ENCODE peak calls at places on chromosome 17, in eight cellular contexts. L is A549, W is thoracic aorta, J is Peyer's patch, T is IMR-90, I is left ventricle myocardium inferior, K is uterus, C is fibroblast of lung. X is an unnamed sample.

GRCh38 chr17:44061446-44061845 is 5.0 kb downstream of the LSM12 start:
- DNase-seq in K (no peak), T (no peak), L (no peak), C (no peak), J (no peak), W (no peak), I (no peak), X (no peak)

GRCh38 chr17:45051060-45051719 is at the start of gene DCAKD:
- DNase-seq in L (peak; percentile 93), T (peak; percentile 95), K (peak; percentile 92), W (peak; percentile 69), I (peak; percentile 96), C (peak; percentile 95), J (peak; percentile 94), X (peak; percentile 95)

GRCh38 chr17:71084219-71084618 is 914.9 kb downstream of the KCNJ2 start:
- DNase-seq in K (no peak), L (peak; percentile 20), I (no peak), W (no peak), T (peak; percentile 22), C (peak; percentile 42), J (no peak), X (peak; percentile 71)

GRCh38 chr17:36727577-36727976 is 126.2 kb downstream of the MRM1 start:
- DNase-seq in L (no peak), C (no peak), I (no peak), J (no peak), W (no peak), K (no peak), T (no peak), X (no peak)

GRCh38 chr17:30323895-30324319 is 9.9 kb downstream of the TMIGD1 start:
- DNase-seq in J (no peak), K (no peak), C (peak; percentile 53), L (no peak), W (no peak), I (no peak), T (no peak), X (peak; percentile 28)

GRCh38 chr17:1111599-1112443 is 68.0 kb downstream of the ABR start:
- DNase-seq in J (no peak), I (peak; percentile 58), K (no peak), W (peak; percentile 52), T (no peak), L (peak; percentile 64), C (no peak), X (no peak)

GRCh38 chr17:41404024-41404651 is 6.7 kb upstream of the KRT31 start:
- DNase-seq in I (no peak), L (peak; percentile 77), C (peak; percentile 90), J (no peak), T (peak; percentile 97), K (no peak), W (no peak), X (no peak)

GRCh38 chr17:38560503-38561318 is 45.0 kb downstream of the SRCIN1 start:
- DNase-seq in C (peak; percentile 52), T (peak; percentile 42), K (no peak), W (no peak), I (no peak), L (no peak), J (no peak), X (no peak)

GRCh38 chr17:38587193-38587592 is 18.6 kb downstream of the SRCIN1 start:
- DNase-seq in K (no peak), J (no peak), L (no peak), C (no peak), W (no peak), I (no peak), T (no peak), X (no peak)

GRCh38 chr17:31373150-31374082 is 18.1 kb upstream of the RAB11FIP4 start:
- DNase-seq in T (peak; percentile 71), W (no peak), I (no peak), K (no peak), L (no peak), C (peak; percentile 81), J (no peak), X (no peak)

GRCh38 chr17:29557085-29557697 is 9.6 kb downstream of the ABHD15 start:
- DNase-seq in I (no peak), W (no peak), C (no peak), J (no peak), L (no peak), T (peak; percentile 62), K (no peak), X (no peak)

GRCh38 chr17:64920026-64920418 is 744 bp upstream of the LRRC37A3 start:
- DNase-seq in I (no peak), C (peak; percentile 26), J (no peak), K (peak; percentile 48), L (no peak), W (no peak), T (no peak), X (peak; percentile 28)

GRCh38 chr17:61766520-61766919 is 96.8 kb downstream of the BRIP1 start:
- DNase-seq in C (peak; percentile 25), I (no peak), J (no peak), L (no peak), T (peak; percentile 39), W (no peak), K (no peak), X (no peak)

GRCh38 chr17:14510136-14510535 is 209.3 kb downstream of the HS3ST3B1 start:
- DNase-seq in W (no peak), T (peak; percentile 11), I (no peak), K (no peak), L (no peak), J (no peak), C (peak; percentile 51), X (no peak)

GRCh38 chr17:32335647-32336046 is 6.3 kb downstream of the C17orf75 start:
- DNase-seq in C (peak; percentile 42), W (no peak), J (no peak), K (no peak), L (no peak), T (peak; percentile 58), I (no peak), X (no peak)

GRCh38 chr17:45145035-45145389 is 3.3 kb upstream of the HEXIM1 start:
- DNase-seq in C (no peak), J (no peak), I (peak; percentile 19), T (no peak), K (peak; percentile 32), L (no peak), W (no peak), X (no peak)

GRCh38 chr17:43341705-43342600 is 56.8 kb upstream of the ARL4D start:
- DNase-seq in T (peak; percentile 74), I (no peak), W (no peak), J (no peak), L (no peak), C (peak; percentile 70), K (no peak), X (no peak)

GRCh38 chr17:73088561-73088960 is 3.9 kb downstream of the SLC39A11 start:
- DNase-seq in W (no peak), T (no peak), J (no peak), C (no peak), L (no peak), I (no peak), K (no peak), X (no peak)

GRCh38 chr17:61157246-61157887 is 242.3 kb upstream of the TBX2 start:
- DNase-seq in C (peak; percentile 83), L (peak; percentile 42), T (peak; percentile 71), W (no peak), J (no peak), I (no peak), K (no peak), X (peak; percentile 69)

DNA sequence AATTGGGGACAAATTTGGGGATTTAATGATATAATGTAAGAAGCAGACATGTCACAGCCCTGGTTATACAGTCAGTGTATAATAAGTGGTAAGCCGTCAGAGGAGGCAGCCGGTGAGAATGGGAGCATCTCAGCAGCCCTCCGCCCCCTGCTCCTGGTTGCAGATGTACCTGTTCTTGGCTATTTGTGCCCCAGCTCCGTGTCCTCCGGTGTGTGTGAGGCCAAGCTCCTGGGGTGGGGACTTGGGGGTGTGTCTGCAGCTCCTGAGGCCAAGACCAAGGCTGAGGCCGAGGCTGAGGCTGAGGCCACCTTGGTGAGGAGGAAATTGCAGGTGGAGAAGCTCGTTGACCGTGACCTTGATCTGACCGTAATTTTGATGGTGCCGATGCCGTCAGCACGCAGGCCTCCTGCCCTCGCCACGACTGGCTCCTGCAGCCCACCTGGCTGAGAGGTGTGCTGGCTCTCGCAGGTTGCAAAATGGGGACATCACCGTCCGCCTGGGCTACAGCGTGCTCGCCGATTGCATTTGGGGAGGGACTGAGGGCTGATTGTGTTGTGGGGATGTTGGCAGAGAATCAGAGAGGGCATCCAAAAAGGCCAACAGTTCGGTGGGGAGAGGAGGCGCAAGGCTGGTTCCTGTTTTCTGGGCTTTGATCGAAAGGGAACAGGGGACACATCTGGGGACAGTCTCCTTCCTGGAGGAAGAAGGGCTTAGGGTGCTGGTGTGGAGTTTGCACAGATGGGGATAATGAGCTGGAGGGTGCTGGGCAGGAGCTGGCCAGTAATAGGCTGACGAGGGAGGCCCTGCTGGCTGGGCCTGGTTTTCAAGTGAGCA is 288.3 kb downstream of the SEC14L1 start:
- DNase-seq in T (no peak), C (no peak), L (no peak), W (no peak), K (no peak), I (no peak), J (no peak), X (no peak)
- H3K4me1 ChIP-seq in T (peaks cover 74% of the 10 kb centered on the region), C (peaks cover 72% of the 10 kb centered on the region), L (peaks cover 70% of the 10 kb centered on the region), W (peaks cover 85% of the 10 kb centered on the region), K (peaks cover 62% of the 10 kb centered on the region), I (peaks cover 98% of the 10 kb centered on the region), J (peaks cover 8% of the 10 kb centered on the region), X (peaks cover 82% of the 10 kb centered on the region)

GRCh38 chr17:4263282-4264215 is at the start of gene ANKFY1:
- DNase-seq in K (peak; percentile 98), T (peak; percentile 92), L (peak; percentile 99), J (peak; percentile 98), W (peak; percentile 68), C (peak; percentile 93), I (peak; percentile 96), X (peak; percentile 97)
- TF ChIP-seq CTCF in K (peak; percentile 37), T (peak; percentile 31), L (no peak), J (peak; percentile 36), W (no peak), C (no peak), I (no peak), X (no peak)

GRCh38 chr17:54864070-54864469 is 36.6 kb upstream of the TOM1L1 start:
- DNase-seq in L (no peak), K (no peak), J (no peak), T (no peak), I (no peak), W (no peak), C (no peak), X (no peak)
- H3K27ac ChIP-seq in L (no peak overlapping the region), K (no peak overlapping the region), J (no peak overlapping the region), T (no peak overlapping the region), I (no peak overlapping the region), W (no peak overlapping the region), C (no peak overlapping the region), X (no peak overlapping the region)

GRCh38 chr17:78715876-78716275 is 66.2 kb downstream of the CYTH1 start:
- DNase-seq in W (no peak), J (no peak), C (no peak), I (no peak), K (no peak), L (no peak), T (no peak), X (no peak)

GRCh38 chr17:78716292-78716691 is 65.8 kb downstream of the CYTH1 start:
- DNase-seq in I (no peak), L (no peak), J (no peak), W (no peak), C (no peak), T (no peak), K (no peak), X (no peak)

GRCh38 chr17:78718575-78719209 is 63.4 kb downstream of the CYTH1 start:
- DNase-seq in J (no peak), T (no peak), K (no peak), C (no peak), I (no peak), L (no peak), W (no peak), X (no peak)

GRCh38 chr17:78716814-78717393 is 65.2 kb downstream of the CYTH1 start:
- DNase-seq in C (peak; percentile 45), L (peak; percentile 85), I (peak; percentile 76), J (peak; percentile 77), W (no peak), T (peak; percentile 22), K (peak; percentile 56), X (peak; percentile 86)

GRCh38 chr17:78717431-78717980 is 64.6 kb downstream of the CYTH1 start:
- DNase-seq in I (no peak), L (peak; percentile 74), K (peak; percentile 28), C (peak; percentile 68), T (peak; percentile 26), W (no peak), J (no peak), X (peak; percentile 67)
- H3K4me1 ChIP-seq in I (peaks cover 88% of the 10 kb centered on the region), L (peaks cover 53% of the 10 kb centered on the region), K (peaks cover 9% of the 10 kb centered on the region), C (peaks cover 5% of the 10 kb centered on the region), T (peaks cover 11% of the 10 kb centered on the region), W (peaks cover 40% of the 10 kb centered on the region), J (peaks cover 6% of the 10 kb centered on the region), X (peaks cover 15% of the 10 kb centered on the region)